ENCODE peak calls at places on chromosomes 11 and 22, in seven cellular contexts. E is AG09309, K is fibroblast of the aortic adventitia, C is mammary epithelial cell, D is testis, N is neural progenitor cell, I is activated B cell treated with CpG ODN at 0.5 μM for 24 hours. Y is an unnamed sample.

GRCh38 chr11:19670030-19670761 is 42.4 kb upstream of the NAV2 start:
- DNase-seq in I (no peak), D (no peak), C (peak), K (peak), E (no peak), N (peak), Y (no peak)

GRCh38 chr11:116275634-116276033 is 497.2 kb downstream of the BUD13 start:
- DNase-seq in C (peak), K (no peak), I (no peak), D (no peak), E (no peak), N (no peak), Y (no peak)

GRCh38 chr11:115301029-115301428 is 203.2 kb downstream of the CADM1 start:
- DNase-seq in C (peak), D (no peak), K (no peak), N (no peak), I (no peak), E (no peak), Y (no peak)

GRCh38 chr11:95647805-95648379 is 141.7 kb downstream of the FAM76B start:
- DNase-seq in C (no peak), K (peak), D (no peak), N (no peak), E (no peak), I (no peak), Y (no peak)

GRCh38 chr11:83410605-83411565 is 124.7 kb upstream of the CCDC90B start:
- DNase-seq in C (no peak), N (no peak), E (no peak), K (no peak), I (no peak), D (no peak), Y (no peak)

GRCh38 chr11:107666911-107667568 is 44.8 kb downstream of the SLN start:
- DNase-seq in I (no peak), K (no peak), E (no peak), N (peak), D (no peak), C (no peak), Y (no peak)

GRCh38 chr11:783581-784015 is 6.3 kb downstream of the CEND1 start:
- DNase-seq in C (peak), N (peak), I (no peak), K (peak), D (peak), E (peak), Y (peak)

GRCh38 chr11:65917434-65918210 is 1.2 kb downstream of the C11orf68 start:
- DNase-seq in D (no peak), E (no peak), K (no peak), C (no peak), N (no peak), I (no peak), Y (no peak)

GRCh38 chr11:14445542-14446530 is 53.8 kb downstream of the COPB1 start:
- DNase-seq in N (no peak), C (peak), E (no peak), D (no peak), I (no peak), K (peak), Y (no peak)

GRCh38 chr11:12618743-12619540 is 55.3 kb upstream of the TEAD1 start:
- DNase-seq in C (no peak), E (peak), N (no peak), D (no peak), K (no peak), I (no peak), Y (no peak)

GRCh38 chr11:71204294-71204693 is 48.1 kb downstream of the SHANK2 start:
- DNase-seq in I (no peak), D (no peak), N (no peak), E (no peak), C (no peak), K (no peak), Y (no peak)

GRCh38 chr11:15927196-15927865 is 429.0 kb downstream of the SOX6 start:
- DNase-seq in I (no peak), N (no peak), E (no peak), C (no peak), K (no peak), D (peak), Y (no peak)

GRCh38 chr22:49360746-49361145 is 466.9 kb downstream of the BRD1 start:
- DNase-seq in E (no peak), I (no peak), K (no peak), N (no peak), D (no peak), C (no peak), Y (no peak)

GRCh38 chr11:75582935-75583709 is 21.1 kb downstream of the SERPINH1 start:
- DNase-seq in I (peak), E (no peak), D (peak), C (no peak), K (peak), N (peak), Y (peak)

GRCh38 chr11:77071077-77071476 is 4.3 kb downstream of the CAPN5 start:
- DNase-seq in D (no peak), N (no peak), E (no peak), I (no peak), K (no peak), C (no peak), Y (no peak)

GRCh38 chr11:10444725-10445286 is 10.3 kb upstream of the AMPD3 start:
- DNase-seq in D (no peak), E (no peak), N (no peak), C (no peak), I (no peak), K (no peak), Y (no peak)

GRCh38 chr11:69499216-69499945 is 17.9 kb downstream of the LINC01488 start:
- DNase-seq in E (no peak), I (no peak), D (no peak), K (no peak), C (no peak), N (no peak), Y (no peak)

GRCh38 chr11:4095509-4096230 is 1.1 kb downstream of the RRM1 start:
- DNase-seq in I (no peak), N (no peak), C (peak), E (peak), K (peak), D (no peak), Y (no peak)

GRCh38 chr11:12540913-12541587 is 133.2 kb upstream of the TEAD1 start:
- DNase-seq in C (no peak), E (peak), I (no peak), N (peak), K (peak), D (peak), Y (no peak)

GRCh38 chr11:61962213-61963015 is 5.0 kb downstream of the FTH1 start:
- DNase-seq in N (no peak), C (no peak), D (no peak), K (peak), I (no peak), E (no peak), Y (no peak)

GRCh38 chr11:107247189-107247588 is 210.4 kb downstream of the CWF19L2 start:
- DNase-seq in E (no peak), C (no peak), I (no peak), N (no peak), K (no peak), D (no peak), Y (no peak)

DNA sequence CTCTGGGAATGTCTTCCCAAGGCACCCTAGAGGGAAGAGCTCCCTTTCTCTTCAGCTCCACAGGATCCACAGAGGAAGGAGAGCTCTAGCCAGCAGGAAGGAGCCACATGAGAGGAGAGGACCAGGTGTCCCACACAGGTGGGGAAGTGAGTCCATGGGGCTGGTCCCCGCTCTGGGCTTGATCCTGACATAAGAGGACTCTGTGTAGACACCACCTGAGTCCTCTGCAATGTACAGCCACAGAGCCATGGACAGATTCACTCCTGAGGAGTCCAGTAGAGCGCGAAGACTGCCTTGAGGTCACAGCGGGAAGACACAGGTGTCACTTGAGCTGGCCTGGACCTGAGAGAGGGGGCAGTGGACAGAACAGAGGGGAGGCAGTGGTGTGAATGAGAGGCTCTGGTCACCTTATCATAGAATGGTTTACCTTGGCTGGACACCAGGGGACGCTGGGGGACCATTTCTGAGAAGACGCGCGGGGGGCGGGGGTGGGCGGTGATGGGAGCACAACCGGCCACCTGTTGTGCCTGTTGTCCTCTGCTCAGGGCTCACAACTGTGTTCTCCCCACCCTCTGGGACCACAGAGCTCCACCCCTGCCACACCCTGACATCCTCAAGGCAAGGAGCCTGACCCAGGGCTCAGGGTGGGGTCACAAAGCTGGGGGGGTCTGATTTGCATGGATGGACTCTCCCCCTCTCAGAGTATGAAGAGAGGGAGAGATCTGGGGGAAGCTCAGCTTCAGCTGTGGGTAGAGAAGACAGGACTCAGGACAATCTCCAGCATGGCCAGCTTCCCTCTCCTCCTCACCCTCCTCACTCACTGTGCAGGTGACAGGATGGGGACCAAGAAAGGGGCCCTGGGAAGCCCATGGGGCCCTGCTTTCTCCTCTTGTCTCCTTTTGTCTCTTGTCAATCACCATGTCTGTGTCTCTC is 128.2 kb downstream of the ZNF280B start:
- DNase-seq in C (no peak), E (no peak), K (no peak), N (peak), I (peak), D (no peak), Y (no peak)
- TF ChIP-seq CTCF in C (no peak), E (no peak), K (peak), N (peak), I (no peak), D (no peak), Y (peak)

DNA sequence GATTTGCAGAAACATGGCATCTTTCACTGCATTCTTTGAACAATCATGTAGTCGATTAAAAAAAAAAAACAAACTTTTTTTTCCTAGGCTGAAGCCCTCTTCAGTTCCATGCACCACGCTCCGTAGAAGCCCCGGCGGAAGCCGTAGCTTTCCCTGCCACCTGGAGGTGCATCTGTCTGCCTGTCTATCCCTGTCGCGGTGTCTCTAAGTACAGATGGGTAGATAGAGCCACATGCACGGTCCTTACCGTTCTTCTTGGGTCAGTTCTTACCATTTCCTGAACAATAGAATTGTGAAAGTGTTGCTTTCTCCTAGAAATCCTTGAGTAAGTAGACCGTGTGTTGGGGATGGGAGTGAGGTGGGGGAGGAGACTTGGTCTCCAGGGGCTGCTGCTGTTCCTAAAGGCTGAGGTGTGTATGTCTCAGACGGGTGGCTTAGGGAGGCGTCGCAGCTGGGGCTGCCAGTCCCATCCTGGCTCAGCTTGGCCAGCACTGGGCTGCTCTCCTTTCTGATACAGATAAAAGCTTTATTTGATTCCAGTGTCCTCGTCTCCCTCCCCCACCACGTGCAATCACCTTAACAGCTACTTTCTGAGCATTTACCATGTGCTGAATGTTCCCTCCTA is 46.9 kb downstream of the MACROD1 start:
- DNase-seq in C (no peak), E (no peak), D (no peak), K (no peak), I (no peak), N (no peak), Y (no peak)
- TF ChIP-seq CTCF in C (no peak), E (no peak), D (no peak), K (no peak), I (no peak), N (no peak), Y (no peak)

GRCh38 chr11:119623682-119624081 is 105.3 kb downstream of the NECTIN1 start:
- DNase-seq in D (no peak), E (no peak), K (no peak), N (no peak), I (no peak), C (no peak), Y (no peak)
- TF ChIP-seq CTCF in D (no peak), E (no peak), K (no peak), N (no peak), I (no peak), C (no peak), Y (no peak)

GRCh38 chr11:33622231-33622630 is 78.4 kb downstream of the C11orf91 start:
- DNase-seq in C (peak), N (no peak), I (no peak), D (peak), K (peak), E (peak), Y (no peak)
- TF ChIP-seq CTCF in C (no peak), N (no peak), I (no peak), D (no peak), K (no peak), E (no peak), Y (no peak)

GRCh38 chr11:72587696-72588095 is 86.5 kb downstream of the PDE2A start:
- DNase-seq in N (no peak), C (no peak), D (no peak), E (no peak), K (no peak), I (no peak), Y (no peak)

GRCh38 chr11:72591023-72591422 is 83.2 kb downstream of the PDE2A start:
- DNase-seq in C (no peak), D (no peak), N (no peak), E (no peak), K (no peak), I (no peak), Y (no peak)

GRCh38 chr11:72591785-72592490 is 82.3 kb downstream of the PDE2A start:
- DNase-seq in D (no peak), C (no peak), E (no peak), K (no peak), N (no peak), I (no peak), Y (no peak)

GRCh38 chr11:72588656-72589410 is 85.4 kb downstream of the PDE2A start:
- DNase-seq in K (no peak), C (no peak), N (no peak), D (no peak), E (no peak), I (no peak), Y (no peak)

DNA sequence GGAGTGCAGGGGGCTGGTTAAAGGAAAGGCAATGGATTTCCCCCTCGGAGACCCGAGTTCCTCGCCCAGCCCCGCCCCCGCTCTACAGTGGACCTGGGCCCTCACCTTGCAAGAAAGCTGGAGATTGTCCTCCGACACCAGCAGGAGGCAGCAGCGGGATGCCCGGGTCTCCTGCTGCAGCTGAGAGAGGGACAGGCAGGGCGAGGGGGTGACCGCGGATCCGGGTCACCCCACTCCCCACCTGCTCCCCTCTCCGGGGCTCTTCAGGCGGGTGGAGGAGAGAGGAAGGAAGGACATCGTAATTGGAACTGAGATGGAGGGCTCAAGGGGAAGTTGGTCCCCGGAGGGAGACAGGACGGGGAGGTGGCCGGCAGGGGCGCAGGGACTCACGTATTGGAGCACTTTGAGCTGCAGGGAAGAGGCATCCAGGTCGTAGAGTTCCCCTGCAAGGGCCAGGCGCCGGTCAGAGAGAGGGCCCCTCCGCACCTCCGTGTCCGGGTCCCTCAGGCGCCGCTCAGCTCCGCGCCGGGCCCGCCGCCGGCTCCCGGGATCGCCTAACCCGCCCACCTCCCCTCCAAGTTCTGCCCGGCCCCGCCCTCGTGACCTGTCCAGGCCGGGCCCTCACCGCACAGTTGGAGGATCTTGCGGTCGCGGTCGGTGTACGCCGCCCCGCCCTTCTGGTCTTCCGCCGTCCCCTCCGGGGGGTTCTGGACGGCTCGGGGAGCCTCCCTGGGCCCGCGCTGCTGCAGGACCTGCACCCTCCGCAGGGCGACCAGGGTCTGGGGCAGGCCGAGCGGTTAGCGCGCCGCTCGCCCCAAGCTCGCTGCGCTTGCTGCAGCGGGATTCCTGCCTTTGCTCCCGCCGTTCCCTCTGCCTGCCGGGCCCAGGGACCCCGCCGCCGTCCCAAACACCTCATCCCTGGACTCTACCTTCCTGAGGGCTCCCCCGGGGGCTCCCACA is 84.1 kb downstream of the PDE2A start:
- DNase-seq in C (no peak), N (peak), E (no peak), K (peak), D (peak), I (peak), Y (peak)
- TF ChIP-seq CTCF in C (peak), N (peak), E (peak), K (peak), D (peak), I (no peak), Y (peak)

DNA sequence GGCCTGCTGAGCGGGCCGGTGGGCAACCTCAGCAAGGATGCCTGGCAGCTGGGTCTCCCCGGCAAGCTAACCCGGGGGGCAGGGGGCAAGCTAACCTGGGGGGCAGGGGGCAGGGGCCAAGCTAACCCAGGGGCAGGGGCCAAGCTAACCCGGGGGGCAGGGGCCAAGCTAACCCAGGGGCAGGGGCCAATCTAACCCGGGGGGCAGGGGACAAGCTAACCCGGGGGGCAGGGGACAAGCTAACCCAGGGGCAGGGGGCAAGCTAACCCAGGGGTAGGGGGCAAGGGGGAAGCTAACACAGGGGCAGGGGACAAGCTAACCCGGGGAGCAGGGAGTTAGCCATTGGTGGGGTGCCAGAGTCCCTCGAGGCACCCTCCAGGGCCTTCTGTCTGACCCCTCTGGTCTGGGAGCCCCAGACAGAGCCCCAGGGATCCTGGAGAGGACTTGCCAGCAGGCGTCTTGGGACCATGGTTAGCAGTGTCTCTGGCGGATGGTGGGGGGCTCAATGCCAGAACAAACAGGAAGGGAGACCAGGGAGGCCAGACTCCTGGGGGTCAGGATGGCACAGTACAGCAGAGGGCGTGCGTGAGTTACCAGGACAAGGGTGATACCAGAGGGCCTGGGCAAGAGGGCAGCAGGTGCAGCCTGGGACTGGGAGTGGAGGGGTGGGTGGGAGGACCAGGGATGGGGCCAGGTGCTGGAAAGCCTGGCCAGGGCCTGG is 16.1 kb downstream of the IGF2 start:
- DNase-seq in K (no peak), N (no peak), I (no peak), E (no peak), C (no peak), D (no peak), Y (no peak)
- TF ChIP-seq CTCF in K (no peak), N (no peak), I (no peak), E (no peak), C (no peak), D (no peak), Y (no peak)

GRCh38 chr22:41197808-41198585 is 7.1 kb upstream of the L3MBTL2 start:
- DNase-seq in E (no peak), C (no peak), K (peak), N (peak), I (no peak), D (peak), Y (no peak)
- TF ChIP-seq CTCF in E (no peak), C (peak), K (no peak), N (no peak), I (no peak), D (no peak), Y (no peak)

DNA sequence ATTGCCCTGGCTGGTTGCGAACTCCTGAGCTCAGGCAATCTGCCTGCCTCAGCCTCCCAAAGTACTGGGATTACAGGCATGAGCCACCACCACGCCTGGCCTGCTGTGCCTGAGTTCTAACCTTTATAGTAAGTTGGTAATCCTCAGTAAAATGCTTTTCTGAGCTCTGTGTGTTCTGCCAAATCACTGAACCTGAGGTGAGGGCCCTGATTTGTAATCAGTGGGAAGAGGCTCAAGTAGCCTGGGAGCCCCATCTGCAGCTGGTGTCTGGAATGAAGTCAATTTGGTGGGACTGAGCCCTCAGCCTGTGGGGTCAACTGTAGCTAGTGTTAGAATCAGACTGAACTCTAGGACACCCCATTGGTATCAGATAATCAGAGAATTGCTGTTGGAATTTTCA is 72.6 kb upstream of the PARVG start:
- DNase-seq in N (peak), E (no peak), D (no peak), C (no peak), K (no peak), I (no peak), Y (no peak)
- TF ChIP-seq CTCF in N (no peak), E (no peak), D (no peak), C (no peak), K (no peak), I (no peak), Y (no peak)

Y was measured in progenitor cell of endocrine pancreas.